ENCODE peak calls at places on chromosomes 12 and 14, in five cellular contexts. O is pancreas, N is right lobe of liver, Q is HCT116, M is right cardiac atrium. K is an unnamed sample.
A peak's percentile ranks its signal among the peaks of the same experiment; 100 is the strongest.

GRCh38 chr14:96486705-96487104 is 15.5 kb upstream of the PAPOLA start:
- DNase-seq in O (no peak), N (no peak), Q (no peak), M (no peak), K (no peak)

GRCh38 chr12:73656375-73656774 is 881.3 kb upstream of the ATXN7L3B start:
- DNase-seq in O (no peak), N (no peak), Q (no peak), M (no peak), K (no peak)

GRCh38 chr14:50060871-50061663 is 55.3 kb downstream of the VCPKMT start:
- DNase-seq in O (no peak), N (peak; percentile 62), Q (no peak), M (peak; percentile 73), K (no peak)

GRCh38 chr12:120369476-120370342 is 745 bp upstream of the MSI1 start:
- DNase-seq in O (peak; percentile 62), N (no peak), Q (no peak), M (no peak), K (no peak)

GRCh38 chr14:50600849-50601248 is 40.9 kb downstream of the ATL1 start:
- DNase-seq in O (no peak), N (peak; percentile 36), Q (no peak), M (peak; percentile 79), K (no peak)

GRCh38 chr12:96416033-96416790 is 16.0 kb upstream of the CDK17 start:
- DNase-seq in O (no peak), N (no peak), Q (no peak), M (no peak), K (no peak)

GRCh38 chr14:45125754-45126153 is 8.5 kb downstream of the FKBP3 start:
- DNase-seq in O (no peak), N (no peak), Q (no peak), M (no peak), K (no peak)

GRCh38 chr14:99304208-99304607 is 32.2 kb upstream of the BCL11B start:
- DNase-seq in O (no peak), N (no peak), Q (no peak), M (no peak), K (no peak)

GRCh38 chr14:100629696-100630095 is 42.5 kb upstream of the BEGAIN start:
- DNase-seq in O (no peak), N (no peak), Q (no peak), M (no peak), K (no peak)

GRCh38 chr14:64628940-64629403 is 75.3 kb upstream of the PLEKHG3 start:
- DNase-seq in O (no peak), N (no peak), Q (no peak), M (no peak), K (no peak)

GRCh38 chr14:92122351-92122677 is 545 bp downstream of the CPSF2 start:
- DNase-seq in O (no peak), N (no peak), Q (no peak), M (no peak), K (no peak)

GRCh38 chr14:76376001-76376404 is at the start of gene ESRRB:
- DNase-seq in O (no peak), N (no peak), Q (peak; percentile 65), M (no peak), K (no peak)

GRCh38 chr14:76293221-76293620 is 82.7 kb upstream of the ESRRB start:
- DNase-seq in O (no peak), N (no peak), Q (no peak), M (no peak), K (no peak)

GRCh38 chr12:31519525-31519924 is 71.4 kb downstream of the DENND5B start:
- DNase-seq in O (no peak), N (no peak), Q (no peak), M (no peak), K (no peak)

GRCh38 chr12:47753021-47754001 is 5.4 kb downstream of the RAPGEF3 start:
- DNase-seq in O (peak; percentile 76), N (no peak), Q (no peak), M (peak; percentile 93), K (peak; percentile 90)

GRCh38 chr12:27575099-27575779 is 51.2 kb downstream of the PPFIBP1 start:
- DNase-seq in O (no peak), N (no peak), Q (no peak), M (no peak), K (no peak)

GRCh38 chr14:101476931-101477553 is 84.3 kb upstream of the DIO3 start:
- DNase-seq in O (peak; percentile 91), N (peak; percentile 72), Q (peak; percentile 84), M (no peak), K (peak; percentile 67)

GRCh38 chr12:108731866-108732461 is 646 bp upstream of the CORO1C start:
- DNase-seq in O (peak; percentile 99), N (peak; percentile 100), Q (peak; percentile 97), M (peak; percentile 100), K (peak; percentile 100)

GRCh38 chr14:76957224-76957881 is 71.2 kb downstream of the IRF2BPL start:
- DNase-seq in O (peak; percentile 51), N (no peak), Q (no peak), M (no peak), K (no peak)

GRCh38 chr14:79730911-79731310 is 480.4 kb downstream of the DIO2 start:
- DNase-seq in O (no peak), N (no peak), Q (no peak), M (no peak), K (no peak)

GRCh38 chr12:81811066-81811777 is 52.1 kb upstream of the PPFIA2 start:
- DNase-seq in O (no peak), N (no peak), Q (no peak), M (peak; percentile 48), K (no peak)

GRCh38 chr14:93173943-93174395 is 10.7 kb downstream of the MOAP1 start:
- DNase-seq in O (no peak), N (no peak), Q (no peak), M (no peak), K (no peak)

GRCh38 chr12:3202734-3203446 is 125.7 kb downstream of the TSPAN9 start:
- DNase-seq in O (peak; percentile 67), N (peak; percentile 50), Q (no peak), M (peak; percentile 84), K (no peak)
- H3K4me1 ChIP-seq in O (peaks cover 17% of the 10 kb centered on the region), N (no peaks in the 10 kb centered on the region), Q (no peaks in the 10 kb centered on the region), M (peaks cover 15% of the 10 kb centered on the region), K (peaks cover 47% of the 10 kb centered on the region)

GRCh38 chr12:14387472-14387871 is 22.0 kb downstream of the ATF7IP start:
- DNase-seq in O (no peak), N (no peak), Q (no peak), M (no peak), K (no peak)
- H3K4me1 ChIP-seq in O (peaks cover 52% of the 10 kb centered on the region), N (peaks cover 50% of the 10 kb centered on the region), Q (peaks cover 7% of the 10 kb centered on the region), M (peaks cover 3% of the 10 kb centered on the region), K (peaks cover 25% of the 10 kb centered on the region)

DNA sequence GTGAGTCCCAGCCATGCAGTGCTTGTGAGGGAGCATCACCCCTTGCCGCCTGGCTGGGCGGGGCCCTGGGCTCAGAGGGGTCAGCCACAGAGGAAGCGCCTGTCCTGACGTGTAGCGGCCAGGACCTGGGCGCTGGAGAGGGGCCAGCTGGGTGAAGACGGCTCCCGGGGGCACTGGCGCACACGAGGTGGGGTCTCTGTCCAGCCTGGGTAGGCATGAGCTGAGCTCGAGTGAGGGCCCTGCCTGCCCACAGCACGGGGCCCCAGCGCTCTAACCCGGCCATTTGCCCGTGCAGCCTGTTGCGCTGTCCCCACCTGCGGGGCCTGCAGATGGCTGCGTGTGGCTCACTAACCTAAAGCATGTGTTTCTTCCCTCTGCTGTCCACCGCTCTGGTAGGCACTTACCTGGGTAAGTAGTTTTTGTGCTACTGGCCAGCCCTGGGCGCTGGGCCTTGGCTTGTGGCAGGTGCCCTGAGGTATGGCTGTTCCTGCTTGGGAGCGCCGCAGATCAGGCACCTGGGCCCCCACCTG is 6.6 kb upstream of the CRIP2 start:
- DNase-seq in O (no peak), N (no peak), Q (no peak), M (peak; percentile 47), K (no peak)
- H3K4me1 ChIP-seq in O (peaks cover 11% of the 10 kb centered on the region), N (peaks cover 22% of the 10 kb centered on the region), Q (peaks cover 20% of the 10 kb centered on the region), M (peaks cover 9% of the 10 kb centered on the region), K (peaks cover 49% of the 10 kb centered on the region)

GRCh38 chr12:12221560-12221959 is 45.3 kb downstream of the LRP6 start:
- DNase-seq in O (no peak), N (no peak), Q (no peak), M (no peak), K (no peak)
- H3K4me1 ChIP-seq in O (peaks cover 10% of the 10 kb centered on the region), N (peaks cover 44% of the 10 kb centered on the region), Q (no peaks in the 10 kb centered on the region), M (peaks cover 1% of the 10 kb centered on the region), K (peaks cover 23% of the 10 kb centered on the region)

GRCh38 chr14:35653045-35653444 is 119.1 kb downstream of the INSM2 start:
- DNase-seq in O (no peak), N (no peak), Q (no peak), M (no peak), K (no peak)
- H3K4me1 ChIP-seq in O (no peaks in the 10 kb centered on the region), N (no peaks in the 10 kb centered on the region), Q (no peaks in the 10 kb centered on the region), M (no peaks in the 10 kb centered on the region), K (no peaks in the 10 kb centered on the region)